ENCODE peak calls at places on chromosome 14, in five cellular contexts. M is HCEC 1CT; K is NCI-H460; Y is astrocyte of the spinal cord; A is stimulated activated CD8-positive, alpha-beta memory T cell treated with anti-CD3 and anti-CD28 coated beads, Interleukin-2, amount 100 ng/mL, for 1 hour. H is an unnamed sample.

GRCh38 chr14:27528328-27528727 is 930.5 kb upstream of the NOVA1 start:
- DNase-seq in M (peak; percentile 65), K (peak; percentile 62), Y (peak; percentile 30), A (no peak), H (peak; percentile 17)

GRCh38 chr14:24817638-24818053 is 183.7 kb upstream of the GZMB start:
- DNase-seq in M (peak; percentile 10), K (peak; percentile 8), Y (no peak), A (no peak), H (no peak)

GRCh38 chr14:23284654-23285529 is 1.0 kb downstream of the HOMEZ start:
- DNase-seq in M (peak; percentile 16), K (no peak), Y (no peak), A (no peak), H (no peak)

GRCh38 chr14:71659165-71659564 is 273.1 kb upstream of the RGS6 start:
- DNase-seq in M (peak; percentile 48), K (peak; percentile 8), Y (peak; percentile 33), A (no peak), H (no peak)

GRCh38 chr14:24366664-24367505 is 1.1 kb upstream of the NFATC4 start:
- DNase-seq in M (peak; percentile 85), K (peak; percentile 92), Y (peak; percentile 97), A (no peak), H (no peak)

GRCh38 chr14:54564799-54565235 is 2.1 kb upstream of the SAMD4A start:
- DNase-seq in M (peak; percentile 77), K (no peak), Y (peak; percentile 77), A (no peak), H (no peak)

GRCh38 chr14:104665092-104665662 is 24.2 kb upstream of the INF2 start:
- DNase-seq in M (peak; percentile 17), K (no peak), Y (no peak), A (no peak), H (no peak)

GRCh38 chr14:74526854-74527585 is 33.5 kb downstream of the ISCA2 start:
- DNase-seq in M (no peak), K (no peak), Y (no peak), A (no peak), H (no peak)

GRCh38 chr14:36420288-36420687 is 99.7 kb downstream of the NKX2-1 start:
- DNase-seq in M (no peak), K (no peak), Y (no peak), A (no peak), H (no peak)

GRCh38 chr14:72518809-72519377 is 375.0 kb downstream of the DPF3 start:
- DNase-seq in M (no peak), K (no peak), Y (no peak), A (peak; percentile 8), H (no peak)

GRCh38 chr14:89531661-89532335 is 114.8 kb upstream of the FOXN3 start:
- DNase-seq in M (no peak), K (no peak), Y (no peak), A (no peak), H (no peak)

GRCh38 chr14:69637503-69638030 is 26.2 kb downstream of the SUSD6 start:
- DNase-seq in M (no peak), K (no peak), Y (no peak), A (no peak), H (no peak)

GRCh38 chr14:59632381-59632780 is 55.8 kb upstream of the CCDC175 start:
- DNase-seq in M (peak; percentile 12), K (peak; percentile 25), Y (peak; percentile 28), A (no peak), H (no peak)

GRCh38 chr14:64450255-64450654 is 15.0 kb upstream of the AKAP5 start:
- DNase-seq in M (no peak), K (no peak), Y (no peak), A (no peak), H (no peak)

GRCh38 chr14:64387232-64387737 is 868 bp upstream of the MTHFD1 start:
- DNase-seq in M (peak; percentile 23), K (no peak), Y (peak; percentile 35), A (no peak), H (no peak)

GRCh38 chr14:101020971-101021370 is 117.4 kb upstream of the RTL1 start:
- DNase-seq in M (no peak), K (no peak), Y (no peak), A (no peak), H (no peak)

GRCh38 chr14:68089146-68089715 is 269.7 kb downstream of the RAD51B start:
- DNase-seq in M (no peak), K (no peak), Y (peak; percentile 92), A (no peak), H (peak; percentile 42)

GRCh38 chr14:94897092-94897491 is 127.2 kb upstream of the GSC start:
- DNase-seq in M (no peak), K (no peak), Y (peak; percentile 29), A (no peak), H (no peak)

GRCh38 chr14:23056257-23056955 is 914 bp downstream of the CDH24 start:
- DNase-seq in M (peak; percentile 57), K (peak; percentile 72), Y (peak; percentile 59), A (no peak), H (no peak)

GRCh38 chr14:76169776-76170175 is 18.1 kb downstream of the GPATCH2L start:
- DNase-seq in M (no peak), K (no peak), Y (peak; percentile 12), A (no peak), H (no peak)

GRCh38 chr14:22338381-22338780 is 250.6 kb downstream of the DAD1 start:
- DNase-seq in M (no peak), K (no peak), Y (no peak), A (no peak), H (no peak)

GRCh38 chr14:93311082-93311481 is 21.8 kb downstream of the BTBD7 start:
- DNase-seq in M (no peak), K (no peak), Y (no peak), A (no peak), H (no peak)

GRCh38 chr14:55926007-55926406 is 192.2 kb upstream of the PELI2 start:
- DNase-seq in M (no peak), K (no peak), Y (no peak), A (no peak), H (no peak)

GRCh38 chr14:102450206-102451063 is 59.1 kb downstream of the ANKRD9 start:
- DNase-seq in M (no peak), K (no peak), Y (no peak), A (no peak), H (no peak)

GRCh38 chr14:29536886-29537511 is 390.6 kb downstream of the PRKD1 start:
- DNase-seq in M (peak; percentile 49), K (no peak), Y (peak; percentile 52), A (no peak), H (no peak)

H was measured in Panc1.